ENCODE peak calls at places on chromosomes 6 and 20, in five cellular contexts. One of them, this sample, is unnamed.

GRCh38 chr6:163442336-163442735 is 27.8 kb downstream of the QKI start:
- DNase-seq in H9: no peak
- DNase-seq in AG20443: no peak
- DNase-seq in effector memory CD8-positive, alpha-beta T cell: no peak
- DNase-seq in stimulated activated CD4-positive, alpha-beta T cell treated with anti-CD3 and anti-CD28 coated beads, Interleukin-4, amount 100 ng/mL, for 24 hours: no peak
- DNase-seq in this sample: no peak

GRCh38 chr6:8238772-8239683 is 136.7 kb upstream of the EEF1E1 start:
- DNase-seq in H9: no peak
- DNase-seq in AG20443: no peak
- DNase-seq in effector memory CD8-positive, alpha-beta T cell: no peak
- DNase-seq in stimulated activated CD4-positive, alpha-beta T cell treated with anti-CD3 and anti-CD28 coated beads, Interleukin-4, amount 100 ng/mL, for 24 hours: no peak
- DNase-seq in this sample: no peak

GRCh38 chr6:156910011-156910334 is 132.8 kb downstream of the ARID1B start:
- DNase-seq in H9: no peak
- DNase-seq in AG20443: no peak
- DNase-seq in effector memory CD8-positive, alpha-beta T cell: no peak
- DNase-seq in stimulated activated CD4-positive, alpha-beta T cell treated with anti-CD3 and anti-CD28 coated beads, Interleukin-4, amount 100 ng/mL, for 24 hours: no peak
- DNase-seq in this sample: no peak

GRCh38 chr6:87832025-87832825 is 130.2 kb upstream of the AKIRIN2 start:
- DNase-seq in H9: no peak
- DNase-seq in AG20443: peak
- DNase-seq in effector memory CD8-positive, alpha-beta T cell: no peak
- DNase-seq in stimulated activated CD4-positive, alpha-beta T cell treated with anti-CD3 and anti-CD28 coated beads, Interleukin-4, amount 100 ng/mL, for 24 hours: no peak
- DNase-seq in this sample: peak

GRCh38 chr6:169561665-169562064 is 140.2 kb downstream of the WDR27 start:
- DNase-seq in H9: no peak
- DNase-seq in AG20443: no peak
- DNase-seq in effector memory CD8-positive, alpha-beta T cell: no peak
- DNase-seq in stimulated activated CD4-positive, alpha-beta T cell treated with anti-CD3 and anti-CD28 coated beads, Interleukin-4, amount 100 ng/mL, for 24 hours: no peak
- DNase-seq in this sample: no peak

GRCh38 chr6:168703970-168704369 is 263.0 kb downstream of the SMOC2 start:
- DNase-seq in H9: no peak
- DNase-seq in AG20443: no peak
- DNase-seq in effector memory CD8-positive, alpha-beta T cell: no peak
- DNase-seq in stimulated activated CD4-positive, alpha-beta T cell treated with anti-CD3 and anti-CD28 coated beads, Interleukin-4, amount 100 ng/mL, for 24 hours: no peak
- DNase-seq in this sample: no peak

GRCh38 chr6:121823437-121823851 is 388.0 kb downstream of the GJA1 start:
- DNase-seq in H9: peak
- DNase-seq in AG20443: no peak
- DNase-seq in effector memory CD8-positive, alpha-beta T cell: no peak
- DNase-seq in stimulated activated CD4-positive, alpha-beta T cell treated with anti-CD3 and anti-CD28 coated beads, Interleukin-4, amount 100 ng/mL, for 24 hours: no peak
- DNase-seq in this sample: no peak

GRCh38 chr6:35687658-35688604 is 784 bp downstream of the FKBP5 start:
- DNase-seq in H9: peak
- DNase-seq in AG20443: peak
- DNase-seq in effector memory CD8-positive, alpha-beta T cell: peak
- DNase-seq in stimulated activated CD4-positive, alpha-beta T cell treated with anti-CD3 and anti-CD28 coated beads, Interleukin-4, amount 100 ng/mL, for 24 hours: peak
- DNase-seq in this sample: no peak

GRCh38 chr6:33075568-33076405 is at the start of gene HLA-DPB1:
- DNase-seq in H9: no peak
- DNase-seq in AG20443: peak
- DNase-seq in effector memory CD8-positive, alpha-beta T cell: peak
- DNase-seq in stimulated activated CD4-positive, alpha-beta T cell treated with anti-CD3 and anti-CD28 coated beads, Interleukin-4, amount 100 ng/mL, for 24 hours: peak
- DNase-seq in this sample: peak

GRCh38 chr6:161383951-161384350 is 110.1 kb upstream of the AGPAT4 start:
- DNase-seq in H9: no peak
- DNase-seq in AG20443: no peak
- DNase-seq in effector memory CD8-positive, alpha-beta T cell: no peak
- DNase-seq in stimulated activated CD4-positive, alpha-beta T cell treated with anti-CD3 and anti-CD28 coated beads, Interleukin-4, amount 100 ng/mL, for 24 hours: no peak
- DNase-seq in this sample: no peak

GRCh38 chr6:8074213-8074612 is 10.0 kb upstream of the BLOC1S5 start:
- DNase-seq in H9: no peak
- DNase-seq in AG20443: peak
- DNase-seq in effector memory CD8-positive, alpha-beta T cell: no peak
- DNase-seq in stimulated activated CD4-positive, alpha-beta T cell treated with anti-CD3 and anti-CD28 coated beads, Interleukin-4, amount 100 ng/mL, for 24 hours: no peak
- DNase-seq in this sample: no peak

GRCh38 chr6:19327246-19327645 is 509.9 kb upstream of the ID4 start:
- DNase-seq in H9: no peak
- DNase-seq in AG20443: peak
- DNase-seq in effector memory CD8-positive, alpha-beta T cell: no peak
- DNase-seq in stimulated activated CD4-positive, alpha-beta T cell treated with anti-CD3 and anti-CD28 coated beads, Interleukin-4, amount 100 ng/mL, for 24 hours: no peak
- DNase-seq in this sample: no peak

GRCh38 chr6:94270040-94270689 is 850.8 kb upstream of the EPHA7 start:
- DNase-seq in H9: no peak
- DNase-seq in AG20443: no peak
- DNase-seq in effector memory CD8-positive, alpha-beta T cell: no peak
- DNase-seq in stimulated activated CD4-positive, alpha-beta T cell treated with anti-CD3 and anti-CD28 coated beads, Interleukin-4, amount 100 ng/mL, for 24 hours: no peak
- DNase-seq in this sample: no peak

GRCh38 chr20:10255846-10256245 is 37.2 kb downstream of the SNAP25 start:
- DNase-seq in H9: no peak
- DNase-seq in AG20443: no peak
- DNase-seq in effector memory CD8-positive, alpha-beta T cell: no peak
- DNase-seq in stimulated activated CD4-positive, alpha-beta T cell treated with anti-CD3 and anti-CD28 coated beads, Interleukin-4, amount 100 ng/mL, for 24 hours: no peak
- DNase-seq in this sample: no peak

GRCh38 chr6:79946773-79947190 is 571 bp downstream of the ELOVL4 start:
- DNase-seq in H9: peak
- DNase-seq in AG20443: peak
- DNase-seq in effector memory CD8-positive, alpha-beta T cell: no peak
- DNase-seq in stimulated activated CD4-positive, alpha-beta T cell treated with anti-CD3 and anti-CD28 coated beads, Interleukin-4, amount 100 ng/mL, for 24 hours: peak
- DNase-seq in this sample: no peak

GRCh38 chr6:162750776-162751175 is 23.0 kb downstream of the PACRG start:
- DNase-seq in H9: no peak
- DNase-seq in AG20443: no peak
- DNase-seq in effector memory CD8-positive, alpha-beta T cell: no peak
- DNase-seq in stimulated activated CD4-positive, alpha-beta T cell treated with anti-CD3 and anti-CD28 coated beads, Interleukin-4, amount 100 ng/mL, for 24 hours: no peak
- DNase-seq in this sample: no peak

GRCh38 chr20:10005885-10006284 is 28.9 kb upstream of the ANKEF1 start:
- DNase-seq in H9: no peak
- DNase-seq in AG20443: no peak
- DNase-seq in effector memory CD8-positive, alpha-beta T cell: no peak
- DNase-seq in stimulated activated CD4-positive, alpha-beta T cell treated with anti-CD3 and anti-CD28 coated beads, Interleukin-4, amount 100 ng/mL, for 24 hours: no peak
- DNase-seq in this sample: no peak

GRCh38 chr6:28135393-28135792 is 6.3 kb upstream of the ZKSCAN8 start:
- DNase-seq in H9: no peak
- DNase-seq in AG20443: no peak
- DNase-seq in effector memory CD8-positive, alpha-beta T cell: no peak
- DNase-seq in stimulated activated CD4-positive, alpha-beta T cell treated with anti-CD3 and anti-CD28 coated beads, Interleukin-4, amount 100 ng/mL, for 24 hours: no peak
- DNase-seq in this sample: no peak

GRCh38 chr6:3977875-3978711 is 100.8 kb downstream of the FAM217A start:
- DNase-seq in H9: peak
- DNase-seq in AG20443: peak
- DNase-seq in effector memory CD8-positive, alpha-beta T cell: peak
- DNase-seq in stimulated activated CD4-positive, alpha-beta T cell treated with anti-CD3 and anti-CD28 coated beads, Interleukin-4, amount 100 ng/mL, for 24 hours: peak
- DNase-seq in this sample: peak

GRCh38 chr6:154508573-154509375 is 1.7 kb downstream of the CNKSR3 start:
- DNase-seq in H9: no peak
- DNase-seq in AG20443: no peak
- DNase-seq in effector memory CD8-positive, alpha-beta T cell: no peak
- DNase-seq in stimulated activated CD4-positive, alpha-beta T cell treated with anti-CD3 and anti-CD28 coated beads, Interleukin-4, amount 100 ng/mL, for 24 hours: no peak
- DNase-seq in this sample: no peak